ENCODE peak calls at places on chromosomes 2 and 18, in ten cellular contexts. U is AG08396, B is hypothalamus, V is DMS153, S is posterior vena cava, D is NCI-H1436, K is glutamatergic neuron, H is cardiac muscle cell, L is hippocampal formation, C is NCI-H2171 treated with DMSO at 0.1 percent for 48 hours. Y is an unnamed sample.

GRCh38 chr2:151260492-151261239 is 997 bp downstream of the RBM43 start:
- DNase-seq in U (no peak), B (no peak), V (no peak), S (no peak), D (peak), K (no peak), H (peak), L (no peak), C (no peak), Y (no peak)

GRCh38 chr18:11268691-11269686 is 119.6 kb upstream of the PIEZO2 start:
- DNase-seq in U (peak), B (no peak), V (no peak), S (no peak), D (no peak), K (no peak), H (peak), L (no peak), C (no peak), Y (no peak)

GRCh38 chr2:100580474-100581264 is 17.9 kb downstream of the PDCL3 start:
- DNase-seq in U (no peak), B (no peak), V (no peak), S (no peak), D (no peak), K (no peak), H (no peak), L (peak), C (no peak), Y (no peak)

GRCh38 chr2:201572822-201573493 is 70.3 kb downstream of the TMEM237 start:
- DNase-seq in U (no peak), B (no peak), V (no peak), S (no peak), D (no peak), K (no peak), H (no peak), L (no peak), C (no peak), Y (no peak)

GRCh38 chr2:153770359-153770991 is 101.2 kb upstream of the GALNT13 start:
- DNase-seq in U (no peak), B (no peak), V (no peak), S (no peak), D (no peak), K (no peak), H (no peak), L (peak), C (no peak), Y (no peak)

GRCh38 chr18:77392323-77392722 is 142.7 kb downstream of the GALR1 start:
- DNase-seq in U (no peak), B (no peak), V (no peak), S (no peak), D (no peak), K (no peak), H (no peak), L (no peak), C (no peak), Y (no peak)

GRCh38 chr2:2101924-2102323 is 229.2 kb downstream of the MYT1L start:
- DNase-seq in U (no peak), B (no peak), V (no peak), S (no peak), D (peak), K (no peak), H (no peak), L (no peak), C (peak), Y (no peak)

GRCh38 chr2:10931710-10932255 is 20.0 kb downstream of the KCNF1 start:
- DNase-seq in U (peak), B (no peak), V (no peak), S (peak), D (no peak), K (no peak), H (no peak), L (no peak), C (no peak), Y (peak)

GRCh38 chr18:52395146-52395852 is 55.3 kb downstream of the DCC start:
- DNase-seq in U (no peak), B (no peak), V (no peak), S (no peak), D (no peak), K (no peak), H (no peak), L (no peak), C (no peak), Y (no peak)

GRCh38 chr2:221397179-221397578 is 174.9 kb downstream of the EPHA4 start:
- DNase-seq in U (no peak), B (no peak), V (peak), S (no peak), D (no peak), K (no peak), H (no peak), L (no peak), C (peak), Y (no peak)

GRCh38 chr18:46596119-46596518 is 60.9 kb downstream of the LOXHD1 start:
- DNase-seq in U (no peak), B (no peak), V (peak), S (no peak), D (no peak), K (no peak), H (no peak), L (no peak), C (peak), Y (no peak)

GRCh38 chr2:237447496-237447895 is 33.5 kb upstream of the COL6A3 start:
- DNase-seq in U (no peak), B (no peak), V (no peak), S (no peak), D (no peak), K (no peak), H (no peak), L (no peak), C (no peak), Y (no peak)

GRCh38 chr2:186884585-186884984 is 35.6 kb upstream of the ZSWIM2 start:
- DNase-seq in U (no peak), B (no peak), V (no peak), S (no peak), D (no peak), K (no peak), H (peak), L (no peak), C (no peak), Y (no peak)

GRCh38 chr2:186879312-186879711 is 30.3 kb upstream of the ZSWIM2 start:
- DNase-seq in U (no peak), B (no peak), V (no peak), S (no peak), D (no peak), K (no peak), H (no peak), L (no peak), C (no peak), Y (no peak)

GRCh38 chr2:165469417-165469816 is at the start of gene CSRNP3:
- DNase-seq in U (peak), B (no peak), V (peak), S (no peak), D (peak), K (peak), H (peak), L (peak), C (peak), Y (peak)

GRCh38 chr2:165927353-165927752 is 26.2 kb downstream of the TTC21B start:
- DNase-seq in U (no peak), B (no peak), V (no peak), S (no peak), D (no peak), K (no peak), H (no peak), L (no peak), C (no peak), Y (no peak)

GRCh38 chr18:4510709-4511108 is 55.6 kb upstream of the DLGAP1 start:
- DNase-seq in U (peak), B (peak), V (no peak), S (no peak), D (no peak), K (no peak), H (peak), L (no peak), C (no peak), Y (peak)

GRCh38 chr2:190432567-190433231 is 24.5 kb downstream of the MFSD6 start:
- DNase-seq in U (no peak), B (no peak), V (no peak), S (no peak), D (no peak), K (no peak), H (no peak), L (no peak), C (no peak), Y (no peak)

GRCh38 chr2:85439986-85440385 is 21.5 kb downstream of the SH2D6 start:
- DNase-seq in U (no peak), B (no peak), V (no peak), S (no peak), D (no peak), K (no peak), H (no peak), L (no peak), C (no peak), Y (no peak)

GRCh38 chr2:113967272-113967671 is 77.4 kb downstream of the ACTR3 start:
- DNase-seq in U (no peak), B (no peak), V (no peak), S (no peak), D (no peak), K (no peak), H (peak), L (no peak), C (no peak), Y (no peak)

GRCh38 chr2:95010126-95010525 is 15.4 kb upstream of the MAL start:
- DNase-seq in U (no peak), B (no peak), V (no peak), S (peak), D (no peak), K (peak), H (no peak), L (no peak), C (no peak), Y (no peak)

GRCh38 chr2:238032755-238033337 is 28.0 kb upstream of the SCLY start:
- DNase-seq in U (no peak), B (no peak), V (no peak), S (no peak), D (no peak), K (no peak), H (no peak), L (no peak), C (no peak), Y (no peak)

GRCh38 chr2:224941958-224942357 is 100.3 kb downstream of the DOCK10 start:
- DNase-seq in U (no peak), B (no peak), V (no peak), S (no peak), D (no peak), K (no peak), H (no peak), L (no peak), C (no peak), Y (no peak)

GRCh38 chr2:32522770-32523169 is 105.1 kb upstream of the TTC27 start:
- DNase-seq in U (no peak), B (no peak), V (no peak), S (no peak), D (no peak), K (no peak), H (no peak), L (no peak), C (no peak), Y (no peak)

Y was measured in cerebellum.